ENCODE peak calls at places on chromosomes 16 and 17, in five cellular contexts. D, Y, U, G and O are unnamed samples.

GRCh38 chr17:41211845-41212466 is 14.5 kb upstream of the KRTAP9-2 start:
- DNase-seq in D (no peak), Y (no peak), U (peak), G (no peak), O (no peak)

GRCh38 chr17:82869536-82869935 is 29.7 kb upstream of the ZNF750 start:
- DNase-seq in D (no peak), Y (peak), U (no peak), G (no peak), O (no peak)

GRCh38 chr17:81713004-81713555 is 996 bp downstream of the SLC25A10 start:
- DNase-seq in D (no peak), Y (peak), U (no peak), G (no peak), O (no peak)

GRCh38 chr16:322476-323143 is 29.9 kb downstream of the AXIN1 start:
- DNase-seq in D (no peak), Y (no peak), U (no peak), G (no peak), O (no peak)

GRCh38 chr16:19094542-19095365 is 19.0 kb upstream of the ITPRIPL2 start:
- DNase-seq in D (no peak), Y (no peak), U (no peak), G (peak), O (no peak)

GRCh38 chr17:74923538-74924249 is 379 bp upstream of the OTOP2 start:
- DNase-seq in D (peak), Y (peak), U (peak), G (peak), O (peak)

GRCh38 chr17:38701504-38702165 is 3.4 kb upstream of the MLLT6 start:
- DNase-seq in D (no peak), Y (no peak), U (no peak), G (peak), O (peak)

GRCh38 chr17:38419508-38419981 is 8.7 kb upstream of the ARHGAP23 start:
- DNase-seq in D (no peak), Y (no peak), U (no peak), G (no peak), O (no peak)

GRCh38 chr17:6439951-6440350 is 4.3 kb upstream of the PIMREG start:
- DNase-seq in D (no peak), Y (no peak), U (no peak), G (no peak), O (no peak)

GRCh38 chr16:58960034-58960433 is 225.9 kb upstream of the GOT2 start:
- DNase-seq in D (no peak), Y (no peak), U (no peak), G (no peak), O (no peak)

GRCh38 chr17:56292628-56293027 is 139.4 kb downstream of the ANKFN1 start:
- DNase-seq in D (no peak), Y (no peak), U (no peak), G (no peak), O (no peak)

GRCh38 chr17:36947922-36948716 is 635 bp upstream of the AATF start:
- DNase-seq in D (no peak), Y (no peak), U (no peak), G (no peak), O (no peak)

GRCh38 chr16:12162151-12162559 is 185.6 kb downstream of the SNX29 start:
- DNase-seq in D (no peak), Y (peak), U (no peak), G (no peak), O (peak)

GRCh38 chr16:620700-621525 is 9.9 kb upstream of the WFIKKN1 start:
- DNase-seq in D (no peak), Y (no peak), U (no peak), G (no peak), O (no peak)

GRCh38 chr17:49260011-49260921 is 29.7 kb upstream of the PHOSPHO1 start:
- DNase-seq in D (peak), Y (peak), U (peak), G (peak), O (peak)

GRCh38 chr17:9294661-9295210 is 273.4 kb downstream of the NTN1 start:
- DNase-seq in D (no peak), Y (no peak), U (no peak), G (no peak), O (no peak)

GRCh38 chr17:55825213-55825612 is 74.4 kb downstream of the PCTP start:
- DNase-seq in D (no peak), Y (no peak), U (no peak), G (peak), O (no peak)

GRCh38 chr16:12426122-12426521 is 377.6 kb downstream of the CPPED1 start:
- DNase-seq in D (no peak), Y (no peak), U (no peak), G (no peak), O (no peak)

GRCh38 chr17:56727876-56728617 is 105.7 kb downstream of the C17orf67 start:
- DNase-seq in D (no peak), Y (no peak), U (no peak), G (no peak), O (no peak)

GRCh38 chr17:2602597-2603017 is 9.2 kb downstream of the PAFAH1B1 start:
- DNase-seq in D (no peak), Y (no peak), U (no peak), G (no peak), O (no peak)

GRCh38 chr16:30958164-30959083 is 870 bp downstream of the SETD1A start:
- DNase-seq in D (no peak), Y (peak), U (no peak), G (peak), O (peak)

GRCh38 chr17:29760771-29761682 is 138.3 kb upstream of the CORO6 start:
- DNase-seq in D (peak), Y (peak), U (peak), G (peak), O (peak)

GRCh38 chr17:6456914-6457687 is 12.8 kb downstream of the PIMREG start:
- DNase-seq in D (no peak), Y (peak), U (peak), G (no peak), O (peak)

GRCh38 chr16:73735018-73735417 is 561.6 kb upstream of the PSMD7 start:
- DNase-seq in D (no peak), Y (no peak), U (no peak), G (peak), O (peak)

GRCh38 chr16:166375-167116 is 768 bp downstream of the HBM start:
- DNase-seq in D (no peak), Y (no peak), U (no peak), G (no peak), O (no peak)

GRCh38 chr17:38602862-38603785 is 2.6 kb downstream of the SRCIN1 start:
- DNase-seq in D (no peak), Y (no peak), U (no peak), G (no peak), O (no peak)

GRCh38 chr17:43880420-43880991 is 26.8 kb downstream of the MPP2 start:
- DNase-seq in D (no peak), Y (peak), U (peak), G (peak), O (peak)

GRCh38 chr16:1500465-1501150 is 7.4 kb downstream of the TELO2 start:
- DNase-seq in D (no peak), Y (peak), U (no peak), G (no peak), O (no peak)

GRCh38 chr17:70235252-70235651 is 65.9 kb downstream of the KCNJ2 start:
- DNase-seq in D (no peak), Y (no peak), U (no peak), G (no peak), O (no peak)

GRCh38 chr16:89412811-89413210 is 77.5 kb downstream of the ANKRD11 start:
- DNase-seq in D (no peak), Y (no peak), U (no peak), G (no peak), O (no peak)

GRCh38 chr16:23408242-23409201 is 44.5 kb downstream of the COG7 start:
- DNase-seq in D (peak), Y (peak), U (peak), G (no peak), O (peak)

GRCh38 chr17:68511671-68512246 is 471 bp upstream of the PRKAR1A start:
- DNase-seq in D (peak), Y (peak), U (peak), G (peak), O (peak)

DNA sequence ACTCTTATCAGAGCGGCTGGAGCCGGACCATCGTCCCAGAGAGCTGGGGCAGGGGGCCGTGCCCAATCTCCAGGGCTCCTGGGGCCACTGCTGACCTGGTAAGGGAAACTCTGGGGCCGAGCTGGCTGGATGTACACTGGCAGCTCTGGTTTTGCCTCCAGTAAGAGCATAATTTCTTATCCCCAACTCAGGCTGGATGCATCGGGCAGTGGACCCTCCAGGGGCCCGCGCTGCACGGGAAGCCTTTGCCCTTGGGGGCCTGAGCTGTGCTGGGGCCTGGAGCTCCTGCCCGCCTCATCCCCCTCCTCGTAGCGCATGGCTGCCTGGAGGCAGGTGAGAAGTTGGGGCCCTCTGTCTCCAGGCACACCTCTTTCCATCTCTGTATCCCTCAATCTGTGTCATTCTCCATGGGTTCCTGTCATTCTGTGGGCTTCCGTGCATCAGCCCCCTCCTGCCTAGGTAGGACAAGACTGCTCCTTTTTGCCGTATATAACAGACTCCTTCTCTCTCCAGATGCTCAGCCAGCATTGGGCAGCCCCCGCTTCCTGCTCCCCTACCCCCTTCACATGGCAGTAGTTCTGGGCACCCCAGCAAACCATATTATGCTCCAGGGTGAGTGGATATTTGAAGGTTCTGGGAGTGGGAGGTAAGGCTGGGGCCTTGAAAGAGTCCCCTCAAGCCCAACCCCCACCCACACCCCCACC is 9.4 kb upstream of the TMEM88 start:
- DNase-seq in D (no peak), Y (no peak), U (no peak), G (no peak), O (no peak)
- H3K4me3 ChIP-seq in D (peak), Y (peak), U (peak), G (peak), O (peak)

GRCh38 chr17:32912218-32912897 is 15.6 kb upstream of the TMEM98 start:
- DNase-seq in D (peak), Y (no peak), U (peak), G (no peak), O (peak)
- TF ChIP-seq CTCF in D (no peak), Y (no peak), U (no peak), G (no peak), O (no peak)

DNA sequence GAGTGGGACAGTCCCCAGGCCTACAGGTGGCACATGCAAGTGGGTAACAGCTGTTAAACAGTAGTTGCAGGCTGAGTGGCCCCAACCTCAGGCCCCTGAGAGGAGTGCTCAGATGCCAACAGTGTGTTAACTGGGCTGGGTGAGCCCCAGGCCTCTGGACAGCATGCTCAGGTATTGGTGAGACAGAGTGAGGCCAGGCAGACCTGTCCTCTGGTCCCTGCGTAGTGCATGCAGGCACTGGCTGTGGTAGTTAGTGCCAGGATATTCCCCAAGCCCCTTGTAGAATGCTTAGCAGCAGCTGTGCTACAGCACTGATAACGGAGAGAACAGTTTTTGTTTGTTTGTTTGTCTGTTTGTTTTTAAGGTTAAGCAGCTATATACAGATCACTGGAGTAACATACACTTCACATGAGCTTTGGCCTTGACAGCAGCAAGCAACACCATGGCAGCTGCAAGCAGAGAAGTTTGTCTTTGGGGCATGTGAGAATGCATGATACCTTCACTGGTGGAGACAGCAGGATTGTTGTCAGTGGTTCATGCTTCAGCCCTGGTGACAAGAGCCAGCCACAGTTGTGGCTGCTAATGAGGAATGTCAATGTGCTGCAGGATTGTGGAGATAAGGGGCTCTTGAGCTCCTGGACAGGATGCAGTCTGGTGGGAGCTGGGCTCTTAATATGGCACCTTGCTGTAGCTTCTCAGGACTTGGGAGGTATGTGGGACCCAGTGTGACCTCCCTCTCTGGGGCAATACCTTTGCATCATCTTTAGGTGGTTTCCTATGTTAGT is 614.4 kb downstream of the CDH11 start:
- DNase-seq in D (no peak), Y (peak), U (no peak), G (no peak), O (no peak)
- H3K4me3 ChIP-seq in D (no peak), Y (no peak), U (no peak), G (no peak), O (no peak)

GRCh38 chr16:86020971-86021370 is 122.0 kb downstream of the IRF8 start:
- DNase-seq in D (no peak), Y (no peak), U (no peak), G (no peak), O (no peak)

GRCh38 chr16:86016201-86016965 is 117.4 kb downstream of the IRF8 start:
- DNase-seq in D (peak), Y (no peak), U (peak), G (peak), O (peak)

GRCh38 chr16:86018487-86018886 is 119.5 kb downstream of the IRF8 start:
- DNase-seq in D (peak), Y (no peak), U (no peak), G (peak), O (peak)

GRCh38 chr16:86022381-86022960 is 123.5 kb downstream of the IRF8 start:
- DNase-seq in D (no peak), Y (no peak), U (no peak), G (no peak), O (no peak)

DNA sequence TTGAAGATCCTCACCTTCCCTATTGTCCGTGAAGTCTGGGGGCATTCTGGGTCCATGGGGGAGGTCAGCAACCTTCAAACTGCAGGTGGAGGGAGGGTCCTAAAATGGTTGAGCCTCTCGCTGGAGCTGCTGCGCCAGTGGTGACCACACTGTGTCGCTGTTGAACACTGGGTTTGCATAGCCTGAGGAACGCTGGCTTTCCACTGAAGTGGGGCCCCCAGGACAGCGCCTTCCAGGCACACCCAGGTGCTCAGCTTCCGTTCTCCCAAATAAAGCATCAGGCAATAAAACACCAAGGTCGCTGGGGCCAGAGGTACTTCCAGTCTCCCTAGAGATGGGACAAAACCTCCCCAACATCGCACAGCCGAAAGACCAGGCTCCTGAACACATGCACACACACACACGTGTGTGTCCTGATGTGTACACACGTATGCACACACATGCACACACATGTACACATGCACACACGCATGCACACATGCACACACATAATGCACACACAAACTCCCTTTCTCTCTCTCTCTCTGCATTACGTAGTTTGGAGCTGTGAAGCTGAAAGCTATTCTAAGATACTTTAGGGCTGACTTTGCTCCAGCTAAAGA is 120.6 kb downstream of the IRF8 start:
- DNase-seq in D (no peak), Y (no peak), U (no peak), G (no peak), O (no peak)
- TF ChIP-seq CTCF in D (no peak), Y (no peak), U (no peak), G (peak), O (peak)

GRCh38 chr17:32355649-32356377 is 5.9 kb downstream of the ZNF207 start:
- DNase-seq in D (no peak), Y (no peak), U (no peak), G (no peak), O (no peak)
- H3K4me3 ChIP-seq in D (no peak), Y (no peak), U (no peak), G (no peak), O (no peak)

GRCh38 chr16:2529061-2529931 is 1.9 kb downstream of the CEMP1 start:
- DNase-seq in D (no peak), Y (peak), U (peak), G (no peak), O (no peak)
- TF ChIP-seq CTCF in D (no peak), Y (no peak), U (no peak), G (no peak), O (no peak)

GRCh38 chr16:75377971-75378386 is 55.3 kb downstream of the CFDP1 start:
- DNase-seq in D (no peak), Y (no peak), U (no peak), G (peak), O (peak)
- H3K4me3 ChIP-seq in D (no peak), Y (no peak), U (no peak), G (no peak), O (no peak)

DNA sequence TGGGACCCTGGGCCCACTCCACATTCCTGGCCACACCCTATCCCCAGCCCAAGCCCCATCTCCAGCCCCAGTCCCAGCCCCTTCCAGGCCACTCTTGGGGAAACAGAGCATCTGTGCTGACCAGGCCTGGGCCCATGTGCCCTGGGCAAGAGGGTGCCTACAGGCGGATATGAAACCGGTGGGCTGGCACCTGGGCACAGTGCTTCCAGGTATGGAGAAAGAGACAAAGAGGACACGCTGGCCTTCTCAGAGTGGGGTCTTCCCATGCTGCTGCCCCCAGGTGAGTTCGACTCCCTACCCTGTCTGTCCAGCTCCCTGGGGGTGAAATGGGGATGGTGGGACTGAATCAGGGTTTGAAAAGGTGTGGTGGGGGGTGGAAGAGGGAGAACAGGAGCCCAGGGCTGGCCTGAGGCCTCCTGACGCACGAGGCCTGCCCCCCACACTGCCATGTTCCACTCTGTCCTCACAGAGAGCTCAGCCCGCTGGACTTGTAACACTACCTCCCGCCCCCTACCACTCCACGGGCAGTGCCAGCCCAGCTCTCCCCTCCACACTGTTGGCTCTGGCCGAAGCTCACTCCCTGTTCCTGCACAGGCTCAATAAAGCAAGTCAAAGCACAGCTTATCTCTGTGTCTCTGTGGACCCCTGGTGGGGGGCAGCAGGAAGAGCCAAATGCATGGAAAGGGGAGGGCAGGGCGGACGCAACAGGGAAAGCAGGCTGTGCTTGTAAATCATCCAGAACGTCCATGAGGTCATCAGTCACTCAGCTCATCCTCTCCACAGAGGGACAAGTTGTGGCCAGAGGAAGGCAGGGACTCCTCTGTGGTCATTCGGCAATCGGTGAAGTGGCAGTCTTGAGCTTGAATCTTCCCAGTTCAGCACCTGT is 71.1 kb upstream of the TMEM97 start:
- DNase-seq in D (no peak), Y (no peak), U (no peak), G (no peak), O (no peak)
- TF ChIP-seq CTCF in D (no peak), Y (no peak), U (no peak), G (no peak), O (no peak)

DNA sequence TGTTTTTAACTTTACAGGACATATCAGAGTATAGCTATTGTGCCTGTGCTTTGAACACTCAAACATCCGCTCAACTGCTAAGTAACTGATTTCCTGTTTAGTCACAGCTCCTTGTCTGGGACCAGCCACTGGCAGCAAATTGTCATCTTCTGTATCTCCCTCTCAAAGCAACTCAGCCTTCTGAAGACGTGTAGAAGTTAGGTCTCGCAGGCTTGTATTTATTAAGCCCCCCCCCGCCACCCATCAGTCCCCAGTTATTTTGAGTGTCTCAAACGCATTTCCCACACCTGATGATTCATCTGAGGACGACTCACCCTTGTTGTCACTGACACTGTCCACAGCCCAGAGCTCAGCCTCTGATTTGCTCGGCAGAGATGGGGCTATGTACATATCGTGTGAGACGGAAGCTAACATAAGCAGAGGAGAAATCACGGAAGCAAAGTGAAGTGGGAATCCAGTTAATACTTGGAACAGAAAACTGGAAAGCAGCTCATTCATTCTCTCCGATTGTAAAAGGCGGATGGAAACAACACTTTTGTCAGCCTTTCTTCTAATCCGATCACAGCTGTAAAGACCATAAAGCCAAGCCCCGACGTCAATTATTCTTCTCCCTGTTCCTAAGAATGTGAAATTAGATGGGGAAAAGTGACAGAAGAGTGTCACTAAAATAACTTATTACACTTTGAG is 64.1 kb downstream of the PITPNC1 start:
- DNase-seq in D (no peak), Y (no peak), U (no peak), G (peak), O (peak)
- H3K4me3 ChIP-seq in D (no peak), Y (no peak), U (peak), G (peak), O (no peak)